ENCODE peak calls at places on chromosome 13, in ten cellular contexts. One of them, this sample, is unnamed.

GRCh38 chr13:45615501-45616101 is at the start of gene ERICH6B:
- DNase-seq in CD8-positive, alpha-beta T cell: no peak
- DNase-seq in AG04450: no peak
- DNase-seq in activated B cell treated with CpG ODN at 0.5 μM for 24 hours: no peak
- DNase-seq in breast epithelium: no peak
- DNase-seq in K562: no peak
- DNase-seq in AG10803: no peak
- DNase-seq in H9: peak; percentile 86
- DNase-seq in GM13976: no peak
- DNase-seq in hepatocyte: peak; percentile 84
- DNase-seq in this sample: peak; percentile 58

GRCh38 chr13:26760835-26761582 is 423 bp upstream of the GPR12 start:
- DNase-seq in H9: no peak
- DNase-seq in K562: no peak
- DNase-seq in GM13976: peak; percentile 36
- DNase-seq in activated B cell treated with CpG ODN at 0.5 μM for 24 hours: no peak
- DNase-seq in CD8-positive, alpha-beta T cell: no peak
- DNase-seq in hepatocyte: no peak
- DNase-seq in AG04450: no peak
- DNase-seq in breast epithelium: no peak
- DNase-seq in AG10803: no peak
- DNase-seq in this sample: no peak

GRCh38 chr13:83780201-83780600 is 102.1 kb downstream of the SLITRK1 start:
- DNase-seq in breast epithelium: no peak
- DNase-seq in AG04450: no peak
- DNase-seq in K562: no peak
- DNase-seq in H9: peak; percentile 56
- DNase-seq in AG10803: peak; percentile 4
- DNase-seq in hepatocyte: peak; percentile 43
- DNase-seq in GM13976: no peak
- DNase-seq in CD8-positive, alpha-beta T cell: no peak
- DNase-seq in activated B cell treated with CpG ODN at 0.5 μM for 24 hours: no peak
- DNase-seq in this sample: no peak

GRCh38 chr13:50081106-50081898 is 66.1 kb downstream of the KCNRG start:
- DNase-seq in activated B cell treated with CpG ODN at 0.5 μM for 24 hours: peak; percentile 55
- DNase-seq in CD8-positive, alpha-beta T cell: peak; percentile 8
- DNase-seq in GM13976: peak; percentile 44
- DNase-seq in breast epithelium: no peak
- DNase-seq in K562: peak; percentile 47
- DNase-seq in hepatocyte: peak; percentile 71
- DNase-seq in AG04450: no peak
- DNase-seq in AG10803: no peak
- DNase-seq in H9: peak; percentile 63
- DNase-seq in this sample: peak; percentile 55

GRCh38 chr13:40109324-40109958 is 454.0 kb downstream of the COG6 start:
- DNase-seq in CD8-positive, alpha-beta T cell: no peak
- DNase-seq in AG04450: peak; percentile 70
- DNase-seq in breast epithelium: no peak
- DNase-seq in activated B cell treated with CpG ODN at 0.5 μM for 24 hours: no peak
- DNase-seq in hepatocyte: peak; percentile 34
- DNase-seq in H9: no peak
- DNase-seq in GM13976: no peak
- DNase-seq in K562: no peak
- DNase-seq in AG10803: peak; percentile 95
- DNase-seq in this sample: no peak

GRCh38 chr13:41916173-41916954 is 44.5 kb downstream of the VWA8 start:
- DNase-seq in activated B cell treated with CpG ODN at 0.5 μM for 24 hours: no peak
- DNase-seq in breast epithelium: no peak
- DNase-seq in hepatocyte: peak; percentile 33
- DNase-seq in H9: no peak
- DNase-seq in AG04450: peak; percentile 66
- DNase-seq in AG10803: peak; percentile 80
- DNase-seq in CD8-positive, alpha-beta T cell: no peak
- DNase-seq in K562: no peak
- DNase-seq in GM13976: peak; percentile 70
- DNase-seq in this sample: no peak

GRCh38 chr13:67048084-67048792 is 181.9 kb downstream of the PCDH9 start:
- DNase-seq in AG10803: peak; percentile 8
- DNase-seq in hepatocyte: peak; percentile 15
- DNase-seq in CD8-positive, alpha-beta T cell: no peak
- DNase-seq in breast epithelium: no peak
- DNase-seq in GM13976: peak; percentile 16
- DNase-seq in activated B cell treated with CpG ODN at 0.5 μM for 24 hours: no peak
- DNase-seq in AG04450: peak; percentile 65
- DNase-seq in K562: no peak
- DNase-seq in H9: no peak
- DNase-seq in this sample: no peak

GRCh38 chr13:110062777-110063442 is 244.0 kb downstream of the COL4A1 start:
- DNase-seq in AG10803: no peak
- DNase-seq in AG04450: no peak
- DNase-seq in H9: no peak
- DNase-seq in activated B cell treated with CpG ODN at 0.5 μM for 24 hours: no peak
- DNase-seq in breast epithelium: no peak
- DNase-seq in CD8-positive, alpha-beta T cell: no peak
- DNase-seq in K562: no peak
- DNase-seq in hepatocyte: no peak
- DNase-seq in GM13976: no peak
- DNase-seq in this sample: no peak

GRCh38 chr13:51453959-51454703 is 1.3 kb upstream of the INTS6 start:
- DNase-seq in K562: peak; percentile 8
- DNase-seq in AG10803: peak; percentile 8
- DNase-seq in CD8-positive, alpha-beta T cell: no peak
- DNase-seq in GM13976: peak; percentile 44
- DNase-seq in breast epithelium: no peak
- DNase-seq in AG04450: no peak
- DNase-seq in activated B cell treated with CpG ODN at 0.5 μM for 24 hours: peak; percentile 25
- DNase-seq in H9: no peak
- DNase-seq in hepatocyte: peak; percentile 46
- DNase-seq in this sample: no peak

GRCh38 chr13:25169356-25169755 is 2.7 kb downstream of the AMER2 start:
- DNase-seq in GM13976: no peak
- DNase-seq in AG04450: no peak
- DNase-seq in H9: no peak
- DNase-seq in activated B cell treated with CpG ODN at 0.5 μM for 24 hours: no peak
- DNase-seq in AG10803: no peak
- DNase-seq in breast epithelium: no peak
- DNase-seq in hepatocyte: no peak
- DNase-seq in CD8-positive, alpha-beta T cell: no peak
- DNase-seq in K562: no peak
- DNase-seq in this sample: no peak

GRCh38 chr13:113938716-113939115 is 35.2 kb downstream of the C13orf46 start:
- DNase-seq in CD8-positive, alpha-beta T cell: no peak
- DNase-seq in H9: no peak
- DNase-seq in K562: no peak
- DNase-seq in hepatocyte: no peak
- DNase-seq in AG10803: no peak
- DNase-seq in GM13976: no peak
- DNase-seq in AG04450: no peak
- DNase-seq in breast epithelium: no peak
- DNase-seq in activated B cell treated with CpG ODN at 0.5 μM for 24 hours: no peak
- DNase-seq in this sample: no peak

GRCh38 chr13:40408602-40409001 is 257.8 kb downstream of the FOXO1 start:
- DNase-seq in AG04450: no peak
- DNase-seq in CD8-positive, alpha-beta T cell: no peak
- DNase-seq in H9: no peak
- DNase-seq in AG10803: peak; percentile 8
- DNase-seq in breast epithelium: no peak
- DNase-seq in hepatocyte: no peak
- DNase-seq in K562: no peak
- DNase-seq in activated B cell treated with CpG ODN at 0.5 μM for 24 hours: no peak
- DNase-seq in GM13976: no peak
- DNase-seq in this sample: no peak

GRCh38 chr13:33087091-33087490 is 70.9 kb downstream of the KL start:
- DNase-seq in GM13976: no peak
- DNase-seq in AG04450: no peak
- DNase-seq in breast epithelium: no peak
- DNase-seq in hepatocyte: no peak
- DNase-seq in K562: no peak
- DNase-seq in H9: no peak
- DNase-seq in CD8-positive, alpha-beta T cell: no peak
- DNase-seq in activated B cell treated with CpG ODN at 0.5 μM for 24 hours: no peak
- DNase-seq in AG10803: no peak
- DNase-seq in this sample: no peak

DNA sequence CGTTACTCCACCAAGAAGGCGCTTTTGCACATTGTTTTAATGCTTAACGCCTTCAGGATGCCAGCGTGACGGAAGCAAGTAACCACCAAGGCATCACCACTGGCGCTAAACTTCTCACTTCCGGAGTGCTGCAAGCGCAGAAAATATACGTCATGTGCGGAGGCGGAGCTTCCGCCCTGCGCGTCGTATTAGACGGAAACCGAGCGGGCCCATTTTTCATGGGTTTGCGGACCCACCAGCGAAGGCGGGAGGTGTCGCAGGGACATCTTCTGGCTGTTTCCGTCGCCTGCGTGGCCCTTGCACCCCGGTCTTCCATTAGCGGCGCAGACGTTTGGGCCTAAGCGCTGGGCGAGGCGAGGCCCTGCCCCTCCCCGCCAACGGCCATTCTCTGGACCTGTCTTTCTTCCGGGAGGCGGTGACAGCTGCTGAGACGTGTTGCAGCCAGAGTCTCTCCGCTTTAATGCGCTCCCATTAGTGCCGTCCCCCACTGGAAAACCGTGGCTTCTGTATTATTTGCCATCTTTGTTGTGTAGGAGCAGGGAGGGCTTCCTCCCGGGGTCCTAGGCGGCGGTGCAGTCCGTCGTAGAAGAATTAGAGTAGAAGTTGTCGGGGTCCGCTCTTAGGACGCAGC is at the start of gene ERCC5:
- DNase-seq in CD8-positive, alpha-beta T cell: peak; percentile 97
- DNase-seq in K562: peak; percentile 69
- DNase-seq in GM13976: peak; percentile 83
- DNase-seq in hepatocyte: peak; percentile 96
- DNase-seq in activated B cell treated with CpG ODN at 0.5 μM for 24 hours: peak; percentile 96
- DNase-seq in AG10803: peak; percentile 96
- DNase-seq in breast epithelium: peak; percentile 90
- DNase-seq in AG04450: peak; percentile 79
- DNase-seq in H9: peak; percentile 90
- DNase-seq in this sample: peak; percentile 93
- TF ChIP-seq CTCF in CD8-positive, alpha-beta T cell: no peak
- TF ChIP-seq CTCF in K562: peak; percentile 12
- TF ChIP-seq CTCF in GM13976: peak; percentile 29
- TF ChIP-seq CTCF in hepatocyte: no peak
- TF ChIP-seq CTCF in activated B cell treated with CpG ODN at 0.5 μM for 24 hours: no peak
- TF ChIP-seq CTCF in AG10803: no peak
- TF ChIP-seq CTCF in breast epithelium: peak; percentile 8
- TF ChIP-seq CTCF in AG04450: no peak
- TF ChIP-seq CTCF in H9: no peak
- TF ChIP-seq CTCF in this sample: peak; percentile 28

DNA sequence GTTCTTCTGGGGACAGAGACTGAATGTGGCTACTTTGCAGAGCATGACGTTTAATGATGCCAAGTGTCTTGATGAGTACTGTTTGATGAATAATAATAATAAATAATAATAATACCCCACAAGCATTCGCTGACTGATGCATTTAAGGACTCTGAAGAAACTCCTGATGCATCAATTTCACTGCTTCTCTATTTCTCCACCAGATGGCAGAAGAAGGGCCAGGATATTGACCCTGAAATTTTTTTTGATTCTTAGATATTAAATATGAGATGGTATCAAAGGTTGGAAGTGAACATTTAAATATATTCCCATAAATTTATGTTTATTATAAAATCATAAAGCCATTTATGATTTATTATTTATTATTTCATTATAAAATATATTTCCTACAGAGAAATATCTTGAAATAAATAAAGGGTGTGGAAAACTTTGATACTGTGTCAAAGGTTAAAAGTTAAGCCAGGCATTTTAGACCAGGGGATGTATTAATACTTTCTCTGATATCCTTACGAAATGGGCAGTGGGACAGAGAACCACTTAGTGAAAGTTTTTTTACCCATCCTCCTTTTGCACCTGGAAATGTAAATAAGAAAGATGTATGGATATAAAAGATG is 170.9 kb downstream of the LACC1 start:
- DNase-seq in AG04450: no peak
- DNase-seq in AG10803: peak; percentile 27
- DNase-seq in activated B cell treated with CpG ODN at 0.5 μM for 24 hours: no peak
- DNase-seq in CD8-positive, alpha-beta T cell: no peak
- DNase-seq in H9: no peak
- DNase-seq in GM13976: peak; percentile 20
- DNase-seq in hepatocyte: peak; percentile 30
- DNase-seq in breast epithelium: no peak
- DNase-seq in K562: no peak
- DNase-seq in this sample: no peak
- TF ChIP-seq CTCF in AG04450: peak; percentile 80
- TF ChIP-seq CTCF in AG10803: peak; percentile 86
- TF ChIP-seq CTCF in activated B cell treated with CpG ODN at 0.5 μM for 24 hours: no peak
- TF ChIP-seq CTCF in CD8-positive, alpha-beta T cell: peak; percentile 77
- TF ChIP-seq CTCF in H9: peak; percentile 94
- TF ChIP-seq CTCF in GM13976: peak; percentile 51
- TF ChIP-seq CTCF in hepatocyte: peak; percentile 78
- TF ChIP-seq CTCF in breast epithelium: peak; percentile 52
- TF ChIP-seq CTCF in K562: peak; percentile 24
- TF ChIP-seq CTCF in this sample: peak; percentile 93

GRCh38 chr13:81017525-81018152 is 676.7 kb upstream of the SPRY2 start:
- DNase-seq in breast epithelium: no peak
- DNase-seq in activated B cell treated with CpG ODN at 0.5 μM for 24 hours: no peak
- DNase-seq in AG10803: peak; percentile 34
- DNase-seq in H9: no peak
- DNase-seq in K562: peak; percentile 10
- DNase-seq in GM13976: peak; percentile 25
- DNase-seq in CD8-positive, alpha-beta T cell: no peak
- DNase-seq in AG04450: no peak
- DNase-seq in hepatocyte: peak; percentile 77
- DNase-seq in this sample: no peak
- TF ChIP-seq CTCF in breast epithelium: peak; percentile 57
- TF ChIP-seq CTCF in activated B cell treated with CpG ODN at 0.5 μM for 24 hours: no peak
- TF ChIP-seq CTCF in AG10803: peak; percentile 58
- TF ChIP-seq CTCF in H9: peak; percentile 80
- TF ChIP-seq CTCF in K562: no peak
- TF ChIP-seq CTCF in GM13976: no peak
- TF ChIP-seq CTCF in CD8-positive, alpha-beta T cell: no peak
- TF ChIP-seq CTCF in AG04450: peak; percentile 51
- TF ChIP-seq CTCF in hepatocyte: peak; percentile 77
- TF ChIP-seq CTCF in this sample: peak; percentile 75

GRCh38 chr13:62250501-62251175 is 835.0 kb upstream of the PCDH20 start:
- DNase-seq in AG10803: no peak
- DNase-seq in H9: no peak
- DNase-seq in AG04450: no peak
- DNase-seq in GM13976: no peak
- DNase-seq in activated B cell treated with CpG ODN at 0.5 μM for 24 hours: no peak
- DNase-seq in hepatocyte: peak; percentile 26
- DNase-seq in CD8-positive, alpha-beta T cell: no peak
- DNase-seq in breast epithelium: no peak
- DNase-seq in K562: no peak
- DNase-seq in this sample: no peak
- TF ChIP-seq CTCF in AG10803: no peak
- TF ChIP-seq CTCF in H9: no peak
- TF ChIP-seq CTCF in AG04450: no peak
- TF ChIP-seq CTCF in GM13976: no peak
- TF ChIP-seq CTCF in activated B cell treated with CpG ODN at 0.5 μM for 24 hours: no peak
- TF ChIP-seq CTCF in hepatocyte: no peak
- TF ChIP-seq CTCF in CD8-positive, alpha-beta T cell: no peak
- TF ChIP-seq CTCF in breast epithelium: no peak
- TF ChIP-seq CTCF in K562: no peak
- TF ChIP-seq CTCF in this sample: no peak

GRCh38 chr13:80737513-80737912 is 396.6 kb upstream of the SPRY2 start:
- DNase-seq in GM13976: no peak
- DNase-seq in H9: no peak
- DNase-seq in hepatocyte: no peak
- DNase-seq in activated B cell treated with CpG ODN at 0.5 μM for 24 hours: no peak
- DNase-seq in K562: no peak
- DNase-seq in breast epithelium: no peak
- DNase-seq in AG10803: no peak
- DNase-seq in AG04450: no peak
- DNase-seq in CD8-positive, alpha-beta T cell: no peak
- DNase-seq in this sample: no peak
- TF ChIP-seq CTCF in GM13976: no peak
- TF ChIP-seq CTCF in H9: no peak
- TF ChIP-seq CTCF in hepatocyte: no peak
- TF ChIP-seq CTCF in activated B cell treated with CpG ODN at 0.5 μM for 24 hours: no peak
- TF ChIP-seq CTCF in K562: no peak
- TF ChIP-seq CTCF in breast epithelium: no peak
- TF ChIP-seq CTCF in AG10803: no peak
- TF ChIP-seq CTCF in AG04450: no peak
- TF ChIP-seq CTCF in CD8-positive, alpha-beta T cell: no peak
- TF ChIP-seq CTCF in this sample: no peak

This sample was measured in dorsolateral prefrontal cortex.